ENCODE peak calls at places on chromosomes 11 and 22, in six cellular contexts. P is GM23248; Y is K562; L is astrocyte; A is gastrocnemius medialis; G is naive thymus-derived CD4-positive, alpha-beta T cell. V is an unnamed sample. For H3K4me1, H3K27me3 and H3K9me3, the result is how much of the 10 kb centered on the place peaks cover.

GRCh38 chr11:134439181-134439580 is 27.1 kb upstream of the B3GAT1 start:
- DNase-seq in P (no peak), Y (no peak), L (no peak), A (no peak), G (no peak), V (no peak)

GRCh38 chr11:12680246-12680939 is 6.2 kb downstream of the TEAD1 start:
- DNase-seq in P (peak), Y (peak), L (peak), A (peak), G (no peak), V (peak)

GRCh38 chr11:63165710-63166310 is 21.8 kb upstream of the SLC22A24 start:
- DNase-seq in P (peak), Y (no peak), L (no peak), A (no peak), G (no peak), V (no peak)

GRCh38 chr11:113563766-113564165 is 88.6 kb upstream of the DRD2 start:
- DNase-seq in P (peak), Y (no peak), L (no peak), A (no peak), G (no peak), V (no peak)

GRCh38 chr11:114263510-114264170 is 32.6 kb upstream of the NNMT start:
- DNase-seq in P (no peak), Y (no peak), L (no peak), A (no peak), G (no peak), V (no peak)

GRCh38 chr11:64084146-64084961 is 48.6 kb downstream of the FLRT1 start:
- DNase-seq in P (no peak), Y (no peak), L (no peak), A (no peak), G (no peak), V (no peak)

GRCh38 chr11:60939828-60940227 is 12.1 kb downstream of the SLC15A3 start:
- DNase-seq in P (peak), Y (no peak), L (no peak), A (no peak), G (no peak), V (no peak)

GRCh38 chr22:26574001-26574723 is 15.8 kb downstream of the TPST2 start:
- DNase-seq in P (no peak), Y (no peak), L (no peak), A (no peak), G (no peak), V (no peak)

GRCh38 chr11:64545605-64546004 is 45.4 kb upstream of the SLC22A12 start:
- DNase-seq in P (peak), Y (no peak), L (peak), A (no peak), G (no peak), V (no peak)

GRCh38 chr11:10117709-10118341 is 176.2 kb downstream of the SBF2 start:
- DNase-seq in P (peak), Y (no peak), L (peak), A (no peak), G (no peak), V (no peak)

GRCh38 chr11:121961228-121961860 is 154.7 kb downstream of the BLID start:
- DNase-seq in P (peak), Y (no peak), L (no peak), A (no peak), G (no peak), V (no peak)

GRCh38 chr11:30617762-30618161 is 31.6 kb upstream of the MPPED2 start:
- DNase-seq in P (no peak), Y (no peak), L (no peak), A (no peak), G (no peak), V (no peak)

GRCh38 chr11:126253265-126253664 is 15.4 kb downstream of the SRPRA start:
- DNase-seq in P (no peak), Y (no peak), L (peak), A (no peak), G (no peak), V (no peak)

GRCh38 chr22:22906907-22907550 is 19.4 kb downstream of the IGLL5 start:
- DNase-seq in P (no peak), Y (no peak), L (no peak), A (no peak), G (no peak), V (no peak)

GRCh38 chr11:19200410-19201201 is 1.2 kb downstream of the CSRP3 start:
- DNase-seq in P (peak), Y (no peak), L (peak), A (peak), G (no peak), V (peak)

GRCh38 chr11:128622137-128622523 is 34.8 kb upstream of the ETS1 start:
- DNase-seq in P (no peak), Y (no peak), L (no peak), A (no peak), G (no peak), V (no peak)

GRCh38 chr11:19394525-19395016 is 153.8 kb upstream of the E2F8 start:
- DNase-seq in P (no peak), Y (no peak), L (no peak), A (no peak), G (no peak), V (no peak)

GRCh38 chr11:65903068-65903481 is 2.9 kb upstream of the FOSL1 start:
- DNase-seq in P (peak), Y (peak), L (peak), A (no peak), G (no peak), V (peak)

GRCh38 chr22:40452730-40453487 is 82.5 kb downstream of the SGSM3 start:
- DNase-seq in P (peak), Y (no peak), L (peak), A (no peak), G (no peak), V (no peak)

GRCh38 chr11:69671734-69672465 is 3.3 kb downstream of the LTO1 start:
- DNase-seq in P (no peak), Y (no peak), L (no peak), A (no peak), G (no peak), V (no peak)

DNA sequence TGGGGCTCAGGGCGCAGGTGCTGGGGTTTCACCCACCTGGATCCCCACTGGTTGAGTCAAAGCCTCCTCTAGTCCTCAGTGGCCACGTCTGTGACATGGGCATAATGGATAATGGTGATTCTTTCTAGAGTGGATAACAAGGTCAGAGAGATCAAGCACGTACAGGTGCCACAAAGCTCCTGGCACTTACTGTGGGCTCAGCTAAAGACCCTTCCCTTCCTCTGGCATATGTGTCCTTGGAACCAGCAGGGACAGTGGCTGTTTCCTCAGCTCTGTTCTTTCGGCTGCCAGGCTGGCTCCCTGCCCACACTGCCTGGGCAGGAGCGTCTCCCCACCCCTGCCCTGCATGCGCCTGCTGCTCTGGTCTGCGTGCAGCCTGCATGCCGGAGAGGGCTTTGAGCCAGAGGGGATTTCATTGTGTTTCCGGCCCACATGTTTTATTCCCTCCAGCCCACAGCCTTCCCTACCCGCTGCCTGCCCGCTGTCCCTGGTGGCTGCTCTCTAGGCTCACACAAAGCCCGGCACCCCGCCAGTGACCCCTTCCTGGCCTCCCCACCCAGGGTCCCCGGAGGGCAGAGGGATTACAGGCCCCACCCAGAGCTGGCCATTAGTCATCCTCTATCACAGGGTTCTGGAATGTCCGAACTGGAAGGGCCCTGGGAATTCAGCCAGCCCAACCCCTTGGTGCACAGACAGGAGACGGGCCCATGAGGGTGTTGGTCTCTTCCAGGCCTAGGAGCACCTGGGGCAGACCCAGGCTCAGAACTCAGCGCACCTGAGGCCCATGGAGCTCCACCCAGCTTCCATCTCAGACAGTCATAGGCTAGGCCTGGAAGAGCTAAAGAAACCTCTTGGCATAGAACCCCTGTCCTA is 55.3 kb upstream of the GCAT start:
- DNase-seq in P (peak), Y (no peak), L (peak), A (peak), G (no peak), V (peak)
- H3K4me1 ChIP-seq in P (half or more), Y (under half), L (half or more), A (half or more), G (under half), V (under half)

DNA sequence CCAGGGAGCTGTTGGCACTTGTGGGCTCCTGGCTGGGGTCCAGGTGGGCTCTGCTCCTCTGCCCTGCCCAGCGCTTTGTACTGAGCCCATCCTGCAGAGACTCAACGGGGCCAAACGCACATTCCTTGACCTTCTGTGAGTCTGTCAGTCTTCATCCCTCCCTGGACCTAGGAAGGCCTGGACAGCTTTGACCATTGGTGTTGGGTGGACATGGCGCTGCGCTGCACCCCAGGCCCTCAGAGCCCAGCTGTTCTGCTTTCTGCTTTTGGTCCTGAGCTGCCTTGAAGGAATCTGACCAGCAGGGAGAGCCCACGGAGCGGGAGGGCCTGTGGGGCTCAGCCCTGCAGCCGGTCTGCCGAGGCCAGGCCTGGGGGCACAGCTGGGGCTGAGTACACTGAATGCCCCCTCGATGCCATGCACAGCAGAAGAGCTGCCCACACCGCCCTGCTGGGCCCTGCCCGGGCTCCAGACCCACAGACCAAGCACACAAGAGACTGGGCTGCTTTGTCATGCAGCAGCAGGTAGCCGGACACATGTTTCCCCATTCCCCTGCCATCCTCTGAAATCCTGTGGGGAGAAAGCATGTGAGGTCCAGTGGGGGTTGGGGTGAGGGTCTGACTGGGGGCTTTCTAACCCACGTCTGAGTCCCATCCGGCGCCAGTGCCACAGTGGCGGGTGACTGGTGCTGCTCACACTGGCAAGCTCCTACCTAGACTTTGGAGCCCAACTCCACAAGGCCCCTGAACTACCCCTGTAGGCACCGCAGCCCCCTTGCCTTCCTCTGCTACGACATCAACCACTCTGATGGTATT is 24.1 kb upstream of the CCDC188 start:
- DNase-seq in P (peak), Y (peak), L (no peak), A (no peak), G (no peak), V (peak)
- H3K27me3 ChIP-seq in P (under half), Y (half or more), L (under half), A (under half), G (under half), V (under half)

GRCh38 chr11:2489103-2489502 is 44.3 kb downstream of the KCNQ1 start:
- DNase-seq in P (no peak), Y (no peak), L (no peak), A (no peak), G (no peak), V (no peak)
- H3K9me3 ChIP-seq in P (under half), Y (under half), L (under half), A (under half), G (under half), V (under half)

GRCh38 chr11:7604331-7604973 is 68.8 kb downstream of the CYB5R2 start:
- DNase-seq in P (no peak), Y (peak), L (no peak), A (no peak), G (no peak), V (no peak)
- H3K4me1 ChIP-seq in P (under half), Y (under half), L (under half), A (under half), G (under half), V (under half)

V was measured in SJCRH30.